ENCODE peak calls at places on chromosomes 7 and 10, in five cellular contexts. N, F, S, Q and B are unnamed samples.

GRCh38 chr7:99102809-99103690 is 40.9 kb downstream of the SMURF1 start:
- DNase-seq in N (no peak), S (no peak), Q (no peak), F (no peak), B (no peak)

GRCh38 chr10:17737021-17737965 is 14.7 kb upstream of the TMEM236 start:
- DNase-seq in S (peak), N (peak), F (peak), Q (no peak), B (no peak)

GRCh38 chr7:108603922-108604684 is 34.4 kb downstream of the DNAJB9 start:
- DNase-seq in Q (no peak), N (no peak), F (no peak), S (no peak), B (no peak)

GRCh38 chr10:30432631-30433285 is 1.2 kb upstream of the MAP3K8 start:
- DNase-seq in S (peak), F (no peak), N (no peak), Q (no peak), B (no peak)

GRCh38 chr7:2815523-2816240 is 28.4 kb downstream of the GNA12 start:
- DNase-seq in N (no peak), S (no peak), F (no peak), Q (no peak), B (no peak)

GRCh38 chr10:72274730-72275350 is 1.1 kb downstream of the DDIT4 start:
- DNase-seq in Q (no peak), F (peak), N (no peak), S (peak), B (peak)

GRCh38 chr10:119538632-119539358 is 3.7 kb downstream of the RGS10 start:
- DNase-seq in F (no peak), N (no peak), Q (no peak), S (peak), B (no peak)

GRCh38 chr7:95804090-95804489 is 31.7 kb downstream of the DYNC1I1 start:
- DNase-seq in Q (no peak), N (no peak), S (no peak), F (no peak), B (no peak)

GRCh38 chr7:26675143-26675887 is 189.1 kb downstream of the SKAP2 start:
- DNase-seq in N (no peak), F (no peak), S (no peak), Q (no peak), B (no peak)

GRCh38 chr7:107951896-107952295 is 51.1 kb downstream of the LAMB1 start:
- DNase-seq in S (no peak), Q (no peak), F (no peak), N (no peak), B (no peak)

GRCh38 chr7:6508539-6508938 is 42.7 kb downstream of the GRID2IP start:
- DNase-seq in S (no peak), F (no peak), Q (no peak), N (no peak), B (no peak)

GRCh38 chr7:34034728-34035127 is 129.4 kb downstream of the BMPER start:
- DNase-seq in N (no peak), Q (no peak), F (no peak), S (no peak), B (no peak)

GRCh38 chr7:20307901-20308300 is 22.8 kb upstream of the ITGB8 start:
- DNase-seq in S (peak), Q (no peak), N (no peak), F (no peak), B (no peak)

GRCh38 chr7:151838072-151838471 is 38.8 kb downstream of the PRKAG2 start:
- DNase-seq in Q (no peak), N (no peak), S (no peak), F (no peak), B (no peak)

GRCh38 chr10:69333205-69333604 is 54.9 kb downstream of the HK1 start:
- DNase-seq in S (no peak), F (peak), N (no peak), Q (no peak), B (peak)

GRCh38 chr7:16171928-16172327 is 249.4 kb downstream of the CRPPA start:
- DNase-seq in N (no peak), S (no peak), Q (no peak), F (no peak), B (no peak)

GRCh38 chr10:30804478-30805055 is 175.0 kb upstream of the LYZL2 start:
- DNase-seq in S (no peak), Q (no peak), N (no peak), F (no peak), B (no peak)

GRCh38 chr10:115879372-115879771 is 393.6 kb downstream of the GFRA1 start:
- DNase-seq in Q (peak), S (no peak), F (no peak), N (no peak), B (no peak)

GRCh38 chr10:43138757-43139241 is 554 bp downstream of the CSGALNACT2 start:
- DNase-seq in F (no peak), N (no peak), Q (no peak), S (peak), B (no peak)

GRCh38 chr7:142603870-142604448 is 145.3 kb upstream of the PRSS1 start:
- DNase-seq in Q (no peak), S (peak), F (peak), N (peak), B (peak)

GRCh38 chr10:53997953-53998352 is 803.1 kb downstream of the PCDH15 start:
- DNase-seq in F (no peak), N (peak), S (no peak), Q (no peak), B (no peak)

GRCh38 chr7:22681852-22682657 is 44.9 kb upstream of the IL6 start:
- DNase-seq in Q (no peak), N (no peak), F (no peak), S (peak), B (no peak)

GRCh38 chr10:26384600-26384999 is 53.5 kb upstream of the APBB1IP start:
- DNase-seq in F (no peak), N (no peak), Q (no peak), S (no peak), B (no peak)

DNA sequence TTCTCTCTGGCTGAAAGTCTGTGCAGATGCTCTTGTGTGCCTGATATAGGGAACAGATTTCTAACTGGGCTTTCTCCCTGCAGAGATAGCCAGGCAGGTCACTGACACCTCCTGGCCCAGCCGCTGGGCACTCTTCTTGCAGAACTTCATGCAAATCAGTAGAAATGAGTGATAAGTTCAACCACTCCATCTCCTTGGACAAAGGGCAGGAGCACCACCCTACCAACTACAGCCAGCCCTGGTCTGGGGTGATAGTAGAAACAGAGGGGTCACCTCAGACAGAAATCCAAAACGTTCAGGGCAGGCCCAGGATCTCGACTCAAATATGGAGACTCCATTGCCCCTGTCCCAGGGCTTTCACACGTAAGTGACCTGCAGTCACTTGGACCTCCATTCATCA is 917.8 kb upstream of the ZNF722 start:
- DNase-seq in Q (no peak), S (no peak), F (no peak), N (no peak), B (no peak)
- TF ChIP-seq ATF2 in Q (no peak), S (no peak), F (no peak), N (no peak), B (no peak)

GRCh38 chr10:97494151-97494550 is 4.1 kb downstream of the MMS19 start:
- DNase-seq in S (no peak), Q (no peak), N (no peak), F (no peak), B (no peak)
- TF ChIP-seq ATF2 in S (no peak), Q (no peak), N (no peak), F (no peak), B (no peak)

DNA sequence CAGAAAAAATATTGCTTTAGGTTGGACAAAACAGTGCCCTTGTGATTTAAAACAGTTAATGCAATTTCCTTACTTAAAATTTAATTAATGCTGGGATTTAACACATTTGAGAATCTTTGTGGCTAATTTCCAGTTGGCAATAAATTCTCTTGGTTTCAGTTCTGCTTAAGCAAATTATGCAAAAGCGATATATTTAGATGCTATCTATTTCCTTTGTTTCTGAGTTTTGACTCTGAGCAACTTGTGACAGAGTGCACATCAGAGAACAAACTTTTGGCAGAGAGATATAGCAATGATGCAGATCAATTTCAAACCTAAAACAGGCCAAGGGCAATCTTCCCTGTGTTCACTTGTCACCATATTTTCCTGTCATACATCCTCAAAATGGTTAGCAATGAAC is 933.6 kb upstream of the ZWINT start:
- DNase-seq in N (no peak), F (no peak), S (no peak), Q (no peak), B (no peak)
- TF ChIP-seq ATF2 in N (no peak), F (no peak), S (no peak), Q (no peak), B (no peak)

GRCh38 chr7:972110-972509 is 3.2 kb downstream of the COX19 start:
- DNase-seq in Q (no peak), S (no peak), N (no peak), F (no peak), B (no peak)

GRCh38 chr7:972670-973309 is 2.6 kb downstream of the COX19 start:
- DNase-seq in S (no peak), Q (no peak), F (no peak), N (peak), B (no peak)

GRCh38 chr7:974820-975681 is at the start of gene COX19:
- DNase-seq in N (peak), Q (peak), F (peak), S (peak), B (peak)

GRCh38 chr7:974172-974571 is 1.2 kb downstream of the COX19 start:
- DNase-seq in N (no peak), Q (no peak), F (no peak), S (no peak), B (no peak)

GRCh38 chr7:973312-973711 is 2.0 kb downstream of the COX19 start:
- DNase-seq in N (no peak), Q (no peak), S (no peak), F (no peak), B (no peak)
- TF ChIP-seq ATF2 in N (no peak), Q (no peak), S (no peak), F (no peak), B (no peak)

GRCh38 chr10:3963191-3963673 is 178.2 kb upstream of the KLF6 start:
- DNase-seq in F (no peak), N (no peak), S (no peak), Q (no peak), B (no peak)
- TF ChIP-seq ATF2 in F (no peak), N (no peak), S (no peak), Q (no peak), B (no peak)

GRCh38 chr7:134701272-134701671 is 54.6 kb downstream of the BPGM start:
- DNase-seq in F (no peak), Q (no peak), N (peak), S (peak), B (no peak)

GRCh38 chr7:134697487-134697886 is 50.8 kb downstream of the BPGM start:
- DNase-seq in S (no peak), Q (no peak), F (no peak), N (no peak), B (no peak)

GRCh38 chr7:134698481-134698880 is 51.8 kb downstream of the BPGM start:
- DNase-seq in N (no peak), F (no peak), Q (no peak), S (no peak), B (no peak)

GRCh38 chr7:134699871-134700270 is 53.2 kb downstream of the BPGM start:
- DNase-seq in S (no peak), F (no peak), N (no peak), Q (no peak), B (no peak)

DNA sequence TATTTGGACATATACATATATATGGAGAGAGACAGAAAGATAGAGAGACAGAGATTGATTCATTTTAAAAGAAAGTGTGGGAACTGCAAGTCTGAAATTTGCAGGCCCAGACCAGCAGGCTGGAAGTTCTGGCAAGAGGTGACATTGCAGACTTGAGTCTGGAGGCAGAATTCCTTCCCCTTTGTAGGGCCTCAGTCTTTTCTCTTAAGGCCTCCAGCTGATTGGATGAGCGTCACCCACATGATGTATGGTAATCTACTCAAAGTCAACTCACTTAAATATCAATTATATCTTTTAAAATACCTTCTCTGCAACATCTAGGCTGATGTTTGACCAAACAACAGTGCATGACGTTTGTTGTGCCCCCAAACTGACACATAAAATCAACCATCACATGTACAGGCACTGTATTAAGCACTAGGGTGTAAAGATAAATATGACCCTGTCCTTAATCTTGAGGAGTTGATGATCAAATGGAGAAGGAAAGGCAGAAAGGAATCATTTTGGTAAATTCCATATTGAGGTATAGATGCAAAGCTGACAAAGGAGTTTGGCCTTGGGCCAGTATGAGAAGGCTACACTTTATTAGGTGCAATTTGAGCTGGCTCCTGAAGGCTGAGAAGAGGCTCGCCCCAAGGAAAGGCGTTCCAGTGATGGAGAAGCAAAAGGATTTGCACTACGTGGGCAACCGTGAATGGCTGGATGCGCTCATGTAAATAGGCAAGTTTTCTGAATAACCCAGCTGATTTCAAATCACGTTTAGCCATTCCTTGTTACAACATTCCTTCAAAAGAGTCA is 52.6 kb downstream of the BPGM start:
- DNase-seq in N (no peak), F (no peak), Q (no peak), S (no peak), B (no peak)
- TF ChIP-seq ATF2 in N (no peak), F (no peak), Q (no peak), S (no peak), B (no peak)

GRCh38 chr10:24505759-24506158 is 217.9 kb downstream of the ARHGAP21 start:
- DNase-seq in S (no peak), Q (no peak), F (no peak), N (no peak), B (no peak)

GRCh38 chr10:24501312-24501711 is 222.4 kb downstream of the ARHGAP21 start:
- DNase-seq in N (no peak), Q (no peak), S (no peak), F (no peak), B (no peak)

GRCh38 chr10:24503627-24504320 is 219.9 kb downstream of the ARHGAP21 start:
- DNase-seq in S (peak), N (peak), Q (peak), F (peak), B (peak)
- TF ChIP-seq ATF2 in S (no peak), N (no peak), Q (no peak), F (no peak), B (no peak)

DNA sequence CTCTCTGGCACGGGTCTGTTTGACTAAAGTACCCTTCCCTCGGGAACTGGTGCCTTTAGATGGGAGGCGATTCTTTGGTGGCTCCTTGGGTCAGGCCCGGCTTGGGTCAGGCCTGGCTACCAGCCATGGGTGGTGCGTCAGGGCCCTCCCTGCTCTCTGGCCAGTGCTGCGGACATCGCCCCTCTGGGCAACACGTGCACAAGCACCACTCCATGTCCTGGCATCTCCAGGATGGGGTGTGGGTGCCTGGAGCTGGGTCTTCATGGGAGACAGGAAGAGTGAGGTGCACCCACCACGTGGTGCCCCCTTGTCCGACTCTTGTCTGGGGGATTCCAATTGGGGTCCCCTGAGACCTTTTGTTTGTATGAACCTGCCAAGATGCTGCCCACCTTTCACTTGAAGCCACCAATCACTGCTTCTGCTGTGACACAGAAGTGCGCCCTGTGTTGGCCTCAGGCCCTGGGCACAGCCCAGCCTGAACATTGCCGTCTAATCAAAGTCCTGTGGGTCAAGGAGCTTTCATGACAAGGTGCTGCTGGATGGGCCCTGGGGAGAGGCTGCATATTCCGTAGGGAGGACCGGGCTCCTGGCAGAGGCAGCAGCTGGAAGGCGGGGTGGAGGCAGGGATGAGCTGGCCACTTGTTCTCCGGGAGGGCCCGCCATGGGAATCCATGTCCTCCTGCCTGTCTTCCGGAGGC is 11.1 kb upstream of the PWWP2B start:
- DNase-seq in Q (no peak), F (no peak), S (no peak), N (no peak), B (no peak)
- TF ChIP-seq ATF2 in Q (no peak), F (no peak), S (no peak), N (no peak), B (no peak)

GRCh38 chr7:75993689-75994387 is 557 bp downstream of the TMEM120A start:
- DNase-seq in N (peak), F (peak), Q (no peak), S (peak), B (peak)
- TF ChIP-seq ATF2 in N (peak), F (no peak), Q (no peak), S (no peak), B (no peak)

DNA sequence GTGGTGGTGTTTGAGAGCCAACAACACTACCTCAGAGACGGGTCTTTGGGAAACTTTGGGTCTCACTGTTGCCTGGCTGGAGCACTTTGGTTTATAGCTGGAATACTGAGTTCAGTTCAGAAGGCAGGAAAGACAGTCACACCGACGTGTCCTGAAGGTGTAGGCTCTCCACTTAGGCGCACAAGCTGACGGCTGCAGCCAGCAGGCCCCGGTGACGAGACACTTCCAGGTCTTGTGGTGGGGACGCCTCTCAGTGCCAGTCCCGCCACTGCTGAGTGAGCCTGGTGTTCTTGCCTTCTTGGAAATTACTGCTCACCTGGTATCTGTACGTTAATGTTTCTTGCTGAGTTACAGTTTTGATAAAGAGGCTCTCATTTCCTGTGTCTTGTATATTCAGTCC is 74.0 kb downstream of the WDR37 start:
- DNase-seq in N (no peak), Q (no peak), S (no peak), F (peak), B (no peak)
- TF ChIP-seq ATF2 in N (no peak), Q (no peak), S (no peak), F (no peak), B (no peak)